ENCODE peak calls at places on chromosomes 12 and 14, in six cellular contexts. One of them, this sample, is unnamed. For H3K36me3, the result is how much of the 10 kb centered on the place peaks cover.

GRCh38 chr14:91303091-91303923 is 58.8 kb upstream of the GPR68 start:
- DNase-seq in endothelial cell of umbilical vein: peak
- DNase-seq in hepatocyte: no peak
- DNase-seq in DND-41: peak
- DNase-seq in GM23248: peak
- DNase-seq in mammary epithelial cell: no peak
- DNase-seq in this sample: peak

GRCh38 chr12:62519043-62519442 is 52.4 kb downstream of the MON2 start:
- DNase-seq in endothelial cell of umbilical vein: no peak
- DNase-seq in hepatocyte: no peak
- DNase-seq in DND-41: no peak
- DNase-seq in GM23248: no peak
- DNase-seq in mammary epithelial cell: no peak
- DNase-seq in this sample: no peak

GRCh38 chr12:101750152-101750551 is 10.9 kb upstream of the SYCP3 start:
- DNase-seq in endothelial cell of umbilical vein: no peak
- DNase-seq in hepatocyte: no peak
- DNase-seq in DND-41: no peak
- DNase-seq in GM23248: no peak
- DNase-seq in mammary epithelial cell: no peak
- DNase-seq in this sample: no peak

GRCh38 chr14:95323917-95324316 is 4.2 kb upstream of the CLMN start:
- DNase-seq in endothelial cell of umbilical vein: no peak
- DNase-seq in hepatocyte: no peak
- DNase-seq in DND-41: no peak
- DNase-seq in GM23248: no peak
- DNase-seq in mammary epithelial cell: no peak
- DNase-seq in this sample: no peak

GRCh38 chr12:109153711-109154434 is 37.5 kb downstream of the ACACB start:
- DNase-seq in endothelial cell of umbilical vein: peak
- DNase-seq in hepatocyte: peak
- DNase-seq in DND-41: no peak
- DNase-seq in GM23248: no peak
- DNase-seq in mammary epithelial cell: peak
- DNase-seq in this sample: no peak

GRCh38 chr14:71492346-71492745 is 439.9 kb upstream of the RGS6 start:
- DNase-seq in endothelial cell of umbilical vein: no peak
- DNase-seq in hepatocyte: no peak
- DNase-seq in DND-41: no peak
- DNase-seq in GM23248: no peak
- DNase-seq in mammary epithelial cell: no peak
- DNase-seq in this sample: no peak

GRCh38 chr12:20370841-20371240 is 2.5 kb downstream of the PDE3A start:
- DNase-seq in endothelial cell of umbilical vein: peak
- DNase-seq in hepatocyte: no peak
- DNase-seq in DND-41: no peak
- DNase-seq in GM23248: no peak
- DNase-seq in mammary epithelial cell: no peak
- DNase-seq in this sample: no peak

GRCh38 chr14:29905549-29905948 is 22.1 kb downstream of the PRKD1 start:
- DNase-seq in endothelial cell of umbilical vein: no peak
- DNase-seq in hepatocyte: no peak
- DNase-seq in DND-41: no peak
- DNase-seq in GM23248: no peak
- DNase-seq in mammary epithelial cell: no peak
- DNase-seq in this sample: no peak

GRCh38 chr12:108565976-108566375 is 3.6 kb downstream of the ISCU start:
- DNase-seq in endothelial cell of umbilical vein: peak
- DNase-seq in hepatocyte: no peak
- DNase-seq in DND-41: peak
- DNase-seq in GM23248: peak
- DNase-seq in mammary epithelial cell: peak
- DNase-seq in this sample: peak

GRCh38 chr14:81400202-81400678 is at the start of gene STON2:
- DNase-seq in endothelial cell of umbilical vein: no peak
- DNase-seq in hepatocyte: no peak
- DNase-seq in DND-41: peak
- DNase-seq in GM23248: peak
- DNase-seq in mammary epithelial cell: peak
- DNase-seq in this sample: peak

GRCh38 chr14:87001333-87001732 is 991.6 kb downstream of the GALC start:
- DNase-seq in endothelial cell of umbilical vein: no peak
- DNase-seq in hepatocyte: no peak
- DNase-seq in DND-41: no peak
- DNase-seq in GM23248: no peak
- DNase-seq in mammary epithelial cell: no peak
- DNase-seq in this sample: no peak

GRCh38 chr14:101590062-101590461 is 28.8 kb downstream of the DIO3 start:
- DNase-seq in endothelial cell of umbilical vein: no peak
- DNase-seq in hepatocyte: no peak
- DNase-seq in DND-41: no peak
- DNase-seq in GM23248: no peak
- DNase-seq in mammary epithelial cell: no peak
- DNase-seq in this sample: no peak

GRCh38 chr12:24562761-24563392 is 386.0 kb downstream of the BCAT1 start:
- DNase-seq in endothelial cell of umbilical vein: peak
- DNase-seq in hepatocyte: peak
- DNase-seq in DND-41: no peak
- DNase-seq in GM23248: peak
- DNase-seq in mammary epithelial cell: peak
- DNase-seq in this sample: peak

GRCh38 chr14:50103558-50103957 is 12.8 kb downstream of the VCPKMT start:
- DNase-seq in endothelial cell of umbilical vein: no peak
- DNase-seq in hepatocyte: no peak
- DNase-seq in DND-41: no peak
- DNase-seq in GM23248: no peak
- DNase-seq in mammary epithelial cell: no peak
- DNase-seq in this sample: no peak

GRCh38 chr12:95096852-95097251 is 23.4 kb upstream of the NR2C1 start:
- DNase-seq in endothelial cell of umbilical vein: no peak
- DNase-seq in hepatocyte: no peak
- DNase-seq in DND-41: no peak
- DNase-seq in GM23248: no peak
- DNase-seq in mammary epithelial cell: no peak
- DNase-seq in this sample: no peak

GRCh38 chr14:89248430-89249295 is 168.4 kb downstream of the FOXN3 start:
- DNase-seq in endothelial cell of umbilical vein: no peak
- DNase-seq in hepatocyte: no peak
- DNase-seq in DND-41: no peak
- DNase-seq in GM23248: no peak
- DNase-seq in mammary epithelial cell: no peak
- DNase-seq in this sample: no peak

GRCh38 chr14:64294672-64295413 is 672 bp upstream of the ESR2 start:
- DNase-seq in endothelial cell of umbilical vein: peak
- DNase-seq in hepatocyte: peak
- DNase-seq in DND-41: peak
- DNase-seq in GM23248: peak
- DNase-seq in mammary epithelial cell: peak
- DNase-seq in this sample: peak
- TF ChIP-seq EZH2 in endothelial cell of umbilical vein: no peak
- TF ChIP-seq EZH2 in hepatocyte: no peak
- TF ChIP-seq EZH2 in DND-41: no peak
- TF ChIP-seq EZH2 in GM23248: no peak
- TF ChIP-seq EZH2 in mammary epithelial cell: no peak
- TF ChIP-seq EZH2 in this sample: no peak

DNA sequence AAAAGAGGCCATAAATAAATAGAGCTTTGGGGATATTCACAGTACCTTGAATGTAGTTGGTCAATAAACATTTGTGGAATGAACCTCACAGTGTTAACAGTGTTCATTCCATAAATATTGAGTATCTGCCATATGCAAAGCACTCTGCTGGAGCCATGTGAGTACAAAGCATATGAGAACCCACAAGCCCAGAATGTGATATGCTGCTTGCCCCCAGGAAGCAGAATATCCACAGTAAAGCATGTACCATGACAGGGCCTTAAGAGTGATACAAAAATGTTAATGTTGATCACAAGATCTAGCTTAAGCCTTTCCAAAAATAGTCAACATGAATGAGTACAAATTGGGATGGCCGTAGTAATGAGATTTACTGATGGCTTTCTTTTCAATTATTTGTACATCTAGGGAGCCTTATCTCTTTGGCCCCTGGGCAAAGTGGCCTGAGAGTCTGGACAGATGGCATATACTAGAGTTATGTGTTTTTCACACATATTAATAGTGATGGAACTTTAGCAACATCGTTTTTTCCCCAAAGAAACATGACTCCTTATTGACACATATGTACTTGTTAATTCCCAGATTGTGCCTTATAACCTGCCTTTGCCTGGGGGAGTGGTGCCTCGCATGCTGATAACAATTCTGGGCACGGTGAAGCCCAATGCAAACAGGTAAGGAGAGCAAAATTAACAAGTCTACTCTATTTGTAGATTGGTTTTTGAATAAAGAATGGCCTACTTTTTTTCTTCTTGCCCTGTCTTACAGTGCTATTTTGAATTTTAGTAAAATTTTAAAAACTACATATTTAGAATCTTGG is 10.9 kb downstream of the LGALS3 start:
- DNase-seq in endothelial cell of umbilical vein: no peak
- DNase-seq in hepatocyte: no peak
- DNase-seq in DND-41: no peak
- DNase-seq in GM23248: no peak
- DNase-seq in mammary epithelial cell: no peak
- DNase-seq in this sample: no peak
- H3K36me3 ChIP-seq in endothelial cell of umbilical vein: under half
- H3K36me3 ChIP-seq in hepatocyte: under half
- H3K36me3 ChIP-seq in DND-41: under half
- H3K36me3 ChIP-seq in GM23248: half or more
- H3K36me3 ChIP-seq in mammary epithelial cell: under half
- H3K36me3 ChIP-seq in this sample: under half

DNA sequence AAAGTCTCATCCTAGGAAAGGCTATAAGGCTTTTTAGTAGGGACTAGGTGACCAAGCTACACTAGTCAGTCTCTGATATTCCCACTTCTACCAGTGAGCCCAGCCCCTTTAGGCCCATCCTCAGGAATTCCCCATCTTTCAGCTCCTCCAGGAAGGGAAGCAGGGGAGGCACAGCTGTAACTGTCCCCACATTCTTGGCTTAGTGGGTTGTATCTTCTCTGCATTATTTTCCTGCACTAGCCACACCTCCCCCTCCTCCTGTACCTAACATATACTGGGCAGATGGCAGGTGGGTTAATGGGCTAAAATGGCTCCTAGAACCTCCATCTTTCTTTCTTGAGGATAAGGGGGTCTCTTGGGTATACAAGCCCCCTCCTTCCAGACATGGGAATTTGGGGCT is 439 bp upstream of the CYP27B1 start:
- DNase-seq in endothelial cell of umbilical vein: no peak
- DNase-seq in hepatocyte: no peak
- DNase-seq in DND-41: no peak
- DNase-seq in GM23248: no peak
- DNase-seq in mammary epithelial cell: no peak
- DNase-seq in this sample: no peak
- H3K4me2 ChIP-seq in endothelial cell of umbilical vein: no peak
- H3K4me2 ChIP-seq in hepatocyte: peak
- H3K4me2 ChIP-seq in DND-41: no peak
- H3K4me2 ChIP-seq in GM23248: peak
- H3K4me2 ChIP-seq in mammary epithelial cell: peak
- H3K4me2 ChIP-seq in this sample: no peak

GRCh38 chr12:102959391-102959790 is 1.9 kb downstream of the ASCL1 start:
- DNase-seq in endothelial cell of umbilical vein: no peak
- DNase-seq in hepatocyte: no peak
- DNase-seq in DND-41: no peak
- DNase-seq in GM23248: no peak
- DNase-seq in mammary epithelial cell: no peak
- DNase-seq in this sample: no peak
- TF ChIP-seq EZH2 in endothelial cell of umbilical vein: no peak
- TF ChIP-seq EZH2 in hepatocyte: peak
- TF ChIP-seq EZH2 in DND-41: no peak
- TF ChIP-seq EZH2 in GM23248: no peak
- TF ChIP-seq EZH2 in mammary epithelial cell: peak
- TF ChIP-seq EZH2 in this sample: no peak

This sample was measured in fibroblast of lung.